ENCODE peak calls at places on chromosomes 7 and 10, in nine cellular contexts. One of them, this sample, is unnamed.

GRCh38 chr7:16851829-16852228 is 30.0 kb downstream of the AGR3 start:
- DNase-seq in effector memory CD8-positive, alpha-beta T cell: no peak
- DNase-seq in stimulated activated CD4-positive, alpha-beta T cell treated with anti-CD3 and anti-CD28 coated beads, Interleukin-1b, Interleukin-23, amount 100 ng/mL, for 1 hour: no peak
- DNase-seq in mucosa of descending colon: peak
- DNase-seq in activated naive CD4-positive, alpha-beta T cell: no peak
- DNase-seq in NCI-H1436: no peak
- DNase-seq in stimulated activated CD8-positive, alpha-beta memory T cell treated with anti-CD3 and anti-CD28 coated beads, Interleukin-4, amount 100 ng/mL, for 24 hours: no peak
- DNase-seq in osteocyte: no peak
- DNase-seq in cardiac fibroblast: no peak
- DNase-seq in this sample: no peak

GRCh38 chr10:92972066-92972870 is 88.3 kb upstream of the CYP26C1 start:
- DNase-seq in effector memory CD8-positive, alpha-beta T cell: no peak
- DNase-seq in stimulated activated CD4-positive, alpha-beta T cell treated with anti-CD3 and anti-CD28 coated beads, Interleukin-1b, Interleukin-23, amount 100 ng/mL, for 1 hour: no peak
- DNase-seq in mucosa of descending colon: peak
- DNase-seq in activated naive CD4-positive, alpha-beta T cell: no peak
- DNase-seq in NCI-H1436: no peak
- DNase-seq in stimulated activated CD8-positive, alpha-beta memory T cell treated with anti-CD3 and anti-CD28 coated beads, Interleukin-4, amount 100 ng/mL, for 24 hours: no peak
- DNase-seq in osteocyte: no peak
- DNase-seq in cardiac fibroblast: peak
- DNase-seq in this sample: no peak

GRCh38 chr10:905503-905902 is 26.0 kb downstream of the LARP4B start:
- DNase-seq in effector memory CD8-positive, alpha-beta T cell: no peak
- DNase-seq in stimulated activated CD4-positive, alpha-beta T cell treated with anti-CD3 and anti-CD28 coated beads, Interleukin-1b, Interleukin-23, amount 100 ng/mL, for 1 hour: no peak
- DNase-seq in mucosa of descending colon: no peak
- DNase-seq in activated naive CD4-positive, alpha-beta T cell: no peak
- DNase-seq in NCI-H1436: no peak
- DNase-seq in stimulated activated CD8-positive, alpha-beta memory T cell treated with anti-CD3 and anti-CD28 coated beads, Interleukin-4, amount 100 ng/mL, for 24 hours: no peak
- DNase-seq in osteocyte: no peak
- DNase-seq in cardiac fibroblast: peak
- DNase-seq in this sample: no peak

GRCh38 chr7:495761-496321 is 23.8 kb downstream of the PDGFA start:
- DNase-seq in effector memory CD8-positive, alpha-beta T cell: no peak
- DNase-seq in stimulated activated CD4-positive, alpha-beta T cell treated with anti-CD3 and anti-CD28 coated beads, Interleukin-1b, Interleukin-23, amount 100 ng/mL, for 1 hour: no peak
- DNase-seq in mucosa of descending colon: no peak
- DNase-seq in activated naive CD4-positive, alpha-beta T cell: no peak
- DNase-seq in NCI-H1436: no peak
- DNase-seq in stimulated activated CD8-positive, alpha-beta memory T cell treated with anti-CD3 and anti-CD28 coated beads, Interleukin-4, amount 100 ng/mL, for 24 hours: no peak
- DNase-seq in osteocyte: no peak
- DNase-seq in cardiac fibroblast: no peak
- DNase-seq in this sample: peak

GRCh38 chr7:44999245-45000095 is 531 bp upstream of the CCM2 start:
- DNase-seq in effector memory CD8-positive, alpha-beta T cell: peak
- DNase-seq in stimulated activated CD4-positive, alpha-beta T cell treated with anti-CD3 and anti-CD28 coated beads, Interleukin-1b, Interleukin-23, amount 100 ng/mL, for 1 hour: peak
- DNase-seq in mucosa of descending colon: peak
- DNase-seq in activated naive CD4-positive, alpha-beta T cell: peak
- DNase-seq in NCI-H1436: peak
- DNase-seq in stimulated activated CD8-positive, alpha-beta memory T cell treated with anti-CD3 and anti-CD28 coated beads, Interleukin-4, amount 100 ng/mL, for 24 hours: peak
- DNase-seq in osteocyte: peak
- DNase-seq in cardiac fibroblast: peak
- DNase-seq in this sample: peak

GRCh38 chr7:102230593-102230992 is 56.1 kb upstream of the SH2B2 start:
- DNase-seq in effector memory CD8-positive, alpha-beta T cell: no peak
- DNase-seq in stimulated activated CD4-positive, alpha-beta T cell treated with anti-CD3 and anti-CD28 coated beads, Interleukin-1b, Interleukin-23, amount 100 ng/mL, for 1 hour: no peak
- DNase-seq in mucosa of descending colon: no peak
- DNase-seq in activated naive CD4-positive, alpha-beta T cell: no peak
- DNase-seq in NCI-H1436: no peak
- DNase-seq in stimulated activated CD8-positive, alpha-beta memory T cell treated with anti-CD3 and anti-CD28 coated beads, Interleukin-4, amount 100 ng/mL, for 24 hours: no peak
- DNase-seq in osteocyte: no peak
- DNase-seq in cardiac fibroblast: peak
- DNase-seq in this sample: no peak

GRCh38 chr7:40721344-40721949 is 586.6 kb downstream of the SUGCT start:
- DNase-seq in effector memory CD8-positive, alpha-beta T cell: no peak
- DNase-seq in stimulated activated CD4-positive, alpha-beta T cell treated with anti-CD3 and anti-CD28 coated beads, Interleukin-1b, Interleukin-23, amount 100 ng/mL, for 1 hour: no peak
- DNase-seq in mucosa of descending colon: no peak
- DNase-seq in activated naive CD4-positive, alpha-beta T cell: no peak
- DNase-seq in NCI-H1436: no peak
- DNase-seq in stimulated activated CD8-positive, alpha-beta memory T cell treated with anti-CD3 and anti-CD28 coated beads, Interleukin-4, amount 100 ng/mL, for 24 hours: no peak
- DNase-seq in osteocyte: no peak
- DNase-seq in cardiac fibroblast: no peak
- DNase-seq in this sample: no peak

GRCh38 chr7:102819151-102819550 is 70.4 kb downstream of the FAM185A start:
- DNase-seq in effector memory CD8-positive, alpha-beta T cell: no peak
- DNase-seq in stimulated activated CD4-positive, alpha-beta T cell treated with anti-CD3 and anti-CD28 coated beads, Interleukin-1b, Interleukin-23, amount 100 ng/mL, for 1 hour: no peak
- DNase-seq in mucosa of descending colon: no peak
- DNase-seq in activated naive CD4-positive, alpha-beta T cell: no peak
- DNase-seq in NCI-H1436: no peak
- DNase-seq in stimulated activated CD8-positive, alpha-beta memory T cell treated with anti-CD3 and anti-CD28 coated beads, Interleukin-4, amount 100 ng/mL, for 24 hours: no peak
- DNase-seq in osteocyte: no peak
- DNase-seq in cardiac fibroblast: no peak
- DNase-seq in this sample: no peak

GRCh38 chr10:30028006-30028441 is 31.4 kb downstream of the JCAD start:
- DNase-seq in effector memory CD8-positive, alpha-beta T cell: peak
- DNase-seq in stimulated activated CD4-positive, alpha-beta T cell treated with anti-CD3 and anti-CD28 coated beads, Interleukin-1b, Interleukin-23, amount 100 ng/mL, for 1 hour: no peak
- DNase-seq in mucosa of descending colon: peak
- DNase-seq in activated naive CD4-positive, alpha-beta T cell: no peak
- DNase-seq in NCI-H1436: no peak
- DNase-seq in stimulated activated CD8-positive, alpha-beta memory T cell treated with anti-CD3 and anti-CD28 coated beads, Interleukin-4, amount 100 ng/mL, for 24 hours: no peak
- DNase-seq in osteocyte: no peak
- DNase-seq in cardiac fibroblast: no peak
- DNase-seq in this sample: no peak

GRCh38 chr10:97886264-97886663 is 36.6 kb downstream of the GOLGA7B start:
- DNase-seq in effector memory CD8-positive, alpha-beta T cell: no peak
- DNase-seq in stimulated activated CD4-positive, alpha-beta T cell treated with anti-CD3 and anti-CD28 coated beads, Interleukin-1b, Interleukin-23, amount 100 ng/mL, for 1 hour: no peak
- DNase-seq in mucosa of descending colon: no peak
- DNase-seq in activated naive CD4-positive, alpha-beta T cell: no peak
- DNase-seq in NCI-H1436: no peak
- DNase-seq in stimulated activated CD8-positive, alpha-beta memory T cell treated with anti-CD3 and anti-CD28 coated beads, Interleukin-4, amount 100 ng/mL, for 24 hours: no peak
- DNase-seq in osteocyte: no peak
- DNase-seq in cardiac fibroblast: no peak
- DNase-seq in this sample: no peak

GRCh38 chr7:388023-388355 is 98.0 kb downstream of the FOXL3 start:
- DNase-seq in effector memory CD8-positive, alpha-beta T cell: no peak
- DNase-seq in stimulated activated CD4-positive, alpha-beta T cell treated with anti-CD3 and anti-CD28 coated beads, Interleukin-1b, Interleukin-23, amount 100 ng/mL, for 1 hour: no peak
- DNase-seq in mucosa of descending colon: no peak
- DNase-seq in activated naive CD4-positive, alpha-beta T cell: no peak
- DNase-seq in NCI-H1436: no peak
- DNase-seq in stimulated activated CD8-positive, alpha-beta memory T cell treated with anti-CD3 and anti-CD28 coated beads, Interleukin-4, amount 100 ng/mL, for 24 hours: no peak
- DNase-seq in osteocyte: no peak
- DNase-seq in cardiac fibroblast: no peak
- DNase-seq in this sample: peak

GRCh38 chr10:123117644-123118409 is 17.9 kb upstream of the HMX3 start:
- DNase-seq in effector memory CD8-positive, alpha-beta T cell: no peak
- DNase-seq in stimulated activated CD4-positive, alpha-beta T cell treated with anti-CD3 and anti-CD28 coated beads, Interleukin-1b, Interleukin-23, amount 100 ng/mL, for 1 hour: no peak
- DNase-seq in mucosa of descending colon: no peak
- DNase-seq in activated naive CD4-positive, alpha-beta T cell: no peak
- DNase-seq in NCI-H1436: no peak
- DNase-seq in stimulated activated CD8-positive, alpha-beta memory T cell treated with anti-CD3 and anti-CD28 coated beads, Interleukin-4, amount 100 ng/mL, for 24 hours: no peak
- DNase-seq in osteocyte: no peak
- DNase-seq in cardiac fibroblast: no peak
- DNase-seq in this sample: no peak

GRCh38 chr7:22911889-22912288 is 89.2 kb upstream of the TOMM7 start:
- DNase-seq in effector memory CD8-positive, alpha-beta T cell: no peak
- DNase-seq in stimulated activated CD4-positive, alpha-beta T cell treated with anti-CD3 and anti-CD28 coated beads, Interleukin-1b, Interleukin-23, amount 100 ng/mL, for 1 hour: no peak
- DNase-seq in mucosa of descending colon: no peak
- DNase-seq in activated naive CD4-positive, alpha-beta T cell: no peak
- DNase-seq in NCI-H1436: no peak
- DNase-seq in stimulated activated CD8-positive, alpha-beta memory T cell treated with anti-CD3 and anti-CD28 coated beads, Interleukin-4, amount 100 ng/mL, for 24 hours: no peak
- DNase-seq in osteocyte: no peak
- DNase-seq in cardiac fibroblast: no peak
- DNase-seq in this sample: no peak

GRCh38 chr7:13414661-13415105 is 574.8 kb downstream of the ETV1 start:
- DNase-seq in effector memory CD8-positive, alpha-beta T cell: no peak
- DNase-seq in stimulated activated CD4-positive, alpha-beta T cell treated with anti-CD3 and anti-CD28 coated beads, Interleukin-1b, Interleukin-23, amount 100 ng/mL, for 1 hour: no peak
- DNase-seq in mucosa of descending colon: no peak
- DNase-seq in activated naive CD4-positive, alpha-beta T cell: no peak
- DNase-seq in NCI-H1436: no peak
- DNase-seq in stimulated activated CD8-positive, alpha-beta memory T cell treated with anti-CD3 and anti-CD28 coated beads, Interleukin-4, amount 100 ng/mL, for 24 hours: no peak
- DNase-seq in osteocyte: no peak
- DNase-seq in cardiac fibroblast: peak
- DNase-seq in this sample: no peak

GRCh38 chr10:35398888-35399287 is 62.6 kb downstream of the CCNY start:
- DNase-seq in effector memory CD8-positive, alpha-beta T cell: no peak
- DNase-seq in stimulated activated CD4-positive, alpha-beta T cell treated with anti-CD3 and anti-CD28 coated beads, Interleukin-1b, Interleukin-23, amount 100 ng/mL, for 1 hour: no peak
- DNase-seq in mucosa of descending colon: no peak
- DNase-seq in activated naive CD4-positive, alpha-beta T cell: no peak
- DNase-seq in NCI-H1436: no peak
- DNase-seq in stimulated activated CD8-positive, alpha-beta memory T cell treated with anti-CD3 and anti-CD28 coated beads, Interleukin-4, amount 100 ng/mL, for 24 hours: no peak
- DNase-seq in osteocyte: no peak
- DNase-seq in cardiac fibroblast: no peak
- DNase-seq in this sample: no peak

GRCh38 chr10:111756541-111757061 is 427.0 kb downstream of the GPAM start:
- DNase-seq in effector memory CD8-positive, alpha-beta T cell: no peak
- DNase-seq in stimulated activated CD4-positive, alpha-beta T cell treated with anti-CD3 and anti-CD28 coated beads, Interleukin-1b, Interleukin-23, amount 100 ng/mL, for 1 hour: no peak
- DNase-seq in mucosa of descending colon: peak
- DNase-seq in activated naive CD4-positive, alpha-beta T cell: no peak
- DNase-seq in NCI-H1436: peak
- DNase-seq in stimulated activated CD8-positive, alpha-beta memory T cell treated with anti-CD3 and anti-CD28 coated beads, Interleukin-4, amount 100 ng/mL, for 24 hours: no peak
- DNase-seq in osteocyte: no peak
- DNase-seq in cardiac fibroblast: peak
- DNase-seq in this sample: peak

GRCh38 chr7:142539901-142540300 is 209.4 kb upstream of the PRSS1 start:
- DNase-seq in effector memory CD8-positive, alpha-beta T cell: no peak
- DNase-seq in stimulated activated CD4-positive, alpha-beta T cell treated with anti-CD3 and anti-CD28 coated beads, Interleukin-1b, Interleukin-23, amount 100 ng/mL, for 1 hour: no peak
- DNase-seq in mucosa of descending colon: no peak
- DNase-seq in activated naive CD4-positive, alpha-beta T cell: no peak
- DNase-seq in NCI-H1436: no peak
- DNase-seq in stimulated activated CD8-positive, alpha-beta memory T cell treated with anti-CD3 and anti-CD28 coated beads, Interleukin-4, amount 100 ng/mL, for 24 hours: no peak
- DNase-seq in osteocyte: no peak
- DNase-seq in cardiac fibroblast: peak
- DNase-seq in this sample: no peak

GRCh38 chr10:86654411-86655172 is at the start of gene OPN4:
- DNase-seq in effector memory CD8-positive, alpha-beta T cell: no peak
- DNase-seq in stimulated activated CD4-positive, alpha-beta T cell treated with anti-CD3 and anti-CD28 coated beads, Interleukin-1b, Interleukin-23, amount 100 ng/mL, for 1 hour: no peak
- DNase-seq in mucosa of descending colon: no peak
- DNase-seq in activated naive CD4-positive, alpha-beta T cell: no peak
- DNase-seq in NCI-H1436: no peak
- DNase-seq in stimulated activated CD8-positive, alpha-beta memory T cell treated with anti-CD3 and anti-CD28 coated beads, Interleukin-4, amount 100 ng/mL, for 24 hours: no peak
- DNase-seq in osteocyte: no peak
- DNase-seq in cardiac fibroblast: peak
- DNase-seq in this sample: no peak

GRCh38 chr7:93426297-93426696 is 148.2 kb downstream of the CALCR start:
- DNase-seq in effector memory CD8-positive, alpha-beta T cell: no peak
- DNase-seq in stimulated activated CD4-positive, alpha-beta T cell treated with anti-CD3 and anti-CD28 coated beads, Interleukin-1b, Interleukin-23, amount 100 ng/mL, for 1 hour: no peak
- DNase-seq in mucosa of descending colon: no peak
- DNase-seq in activated naive CD4-positive, alpha-beta T cell: no peak
- DNase-seq in NCI-H1436: no peak
- DNase-seq in stimulated activated CD8-positive, alpha-beta memory T cell treated with anti-CD3 and anti-CD28 coated beads, Interleukin-4, amount 100 ng/mL, for 24 hours: no peak
- DNase-seq in osteocyte: no peak
- DNase-seq in cardiac fibroblast: no peak
- DNase-seq in this sample: no peak

GRCh38 chr7:2982831-2983230 is 60.8 kb downstream of the CARD11 start:
- DNase-seq in effector memory CD8-positive, alpha-beta T cell: peak
- DNase-seq in stimulated activated CD4-positive, alpha-beta T cell treated with anti-CD3 and anti-CD28 coated beads, Interleukin-1b, Interleukin-23, amount 100 ng/mL, for 1 hour: no peak
- DNase-seq in mucosa of descending colon: peak
- DNase-seq in activated naive CD4-positive, alpha-beta T cell: no peak
- DNase-seq in NCI-H1436: no peak
- DNase-seq in stimulated activated CD8-positive, alpha-beta memory T cell treated with anti-CD3 and anti-CD28 coated beads, Interleukin-4, amount 100 ng/mL, for 24 hours: peak
- DNase-seq in osteocyte: no peak
- DNase-seq in cardiac fibroblast: no peak
- DNase-seq in this sample: no peak

GRCh38 chr7:64180989-64181388 is 26.0 kb upstream of the ZNF735 start:
- DNase-seq in effector memory CD8-positive, alpha-beta T cell: no peak
- DNase-seq in stimulated activated CD4-positive, alpha-beta T cell treated with anti-CD3 and anti-CD28 coated beads, Interleukin-1b, Interleukin-23, amount 100 ng/mL, for 1 hour: no peak
- DNase-seq in mucosa of descending colon: no peak
- DNase-seq in activated naive CD4-positive, alpha-beta T cell: no peak
- DNase-seq in NCI-H1436: no peak
- DNase-seq in stimulated activated CD8-positive, alpha-beta memory T cell treated with anti-CD3 and anti-CD28 coated beads, Interleukin-4, amount 100 ng/mL, for 24 hours: no peak
- DNase-seq in osteocyte: no peak
- DNase-seq in cardiac fibroblast: peak
- DNase-seq in this sample: no peak

GRCh38 chr7:116876664-116877442 is 14.5 kb downstream of the CAPZA2 start:
- DNase-seq in effector memory CD8-positive, alpha-beta T cell: no peak
- DNase-seq in stimulated activated CD4-positive, alpha-beta T cell treated with anti-CD3 and anti-CD28 coated beads, Interleukin-1b, Interleukin-23, amount 100 ng/mL, for 1 hour: no peak
- DNase-seq in mucosa of descending colon: peak
- DNase-seq in activated naive CD4-positive, alpha-beta T cell: no peak
- DNase-seq in NCI-H1436: no peak
- DNase-seq in stimulated activated CD8-positive, alpha-beta memory T cell treated with anti-CD3 and anti-CD28 coated beads, Interleukin-4, amount 100 ng/mL, for 24 hours: no peak
- DNase-seq in osteocyte: no peak
- DNase-seq in cardiac fibroblast: peak
- DNase-seq in this sample: no peak

GRCh38 chr10:34861293-34862004 is 46.4 kb upstream of the PARD3 start:
- DNase-seq in effector memory CD8-positive, alpha-beta T cell: no peak
- DNase-seq in stimulated activated CD4-positive, alpha-beta T cell treated with anti-CD3 and anti-CD28 coated beads, Interleukin-1b, Interleukin-23, amount 100 ng/mL, for 1 hour: no peak
- DNase-seq in mucosa of descending colon: peak
- DNase-seq in activated naive CD4-positive, alpha-beta T cell: no peak
- DNase-seq in NCI-H1436: peak
- DNase-seq in stimulated activated CD8-positive, alpha-beta memory T cell treated with anti-CD3 and anti-CD28 coated beads, Interleukin-4, amount 100 ng/mL, for 24 hours: no peak
- DNase-seq in osteocyte: no peak
- DNase-seq in cardiac fibroblast: peak
- DNase-seq in this sample: no peak

GRCh38 chr7:33727415-33727814 is 177.9 kb upstream of the BMPER start:
- DNase-seq in effector memory CD8-positive, alpha-beta T cell: no peak
- DNase-seq in stimulated activated CD4-positive, alpha-beta T cell treated with anti-CD3 and anti-CD28 coated beads, Interleukin-1b, Interleukin-23, amount 100 ng/mL, for 1 hour: no peak
- DNase-seq in mucosa of descending colon: no peak
- DNase-seq in activated naive CD4-positive, alpha-beta T cell: no peak
- DNase-seq in NCI-H1436: no peak
- DNase-seq in stimulated activated CD8-positive, alpha-beta memory T cell treated with anti-CD3 and anti-CD28 coated beads, Interleukin-4, amount 100 ng/mL, for 24 hours: no peak
- DNase-seq in osteocyte: no peak
- DNase-seq in cardiac fibroblast: no peak
- DNase-seq in this sample: no peak

GRCh38 chr7:2209146-2209960 is 23.4 kb downstream of the MAD1L1 start:
- DNase-seq in effector memory CD8-positive, alpha-beta T cell: peak
- DNase-seq in stimulated activated CD4-positive, alpha-beta T cell treated with anti-CD3 and anti-CD28 coated beads, Interleukin-1b, Interleukin-23, amount 100 ng/mL, for 1 hour: no peak
- DNase-seq in mucosa of descending colon: peak
- DNase-seq in activated naive CD4-positive, alpha-beta T cell: no peak
- DNase-seq in NCI-H1436: peak
- DNase-seq in stimulated activated CD8-positive, alpha-beta memory T cell treated with anti-CD3 and anti-CD28 coated beads, Interleukin-4, amount 100 ng/mL, for 24 hours: peak
- DNase-seq in osteocyte: peak
- DNase-seq in cardiac fibroblast: peak
- DNase-seq in this sample: no peak

GRCh38 chr10:122420624-122421007 is 33.8 kb upstream of the ARMS2 start:
- DNase-seq in effector memory CD8-positive, alpha-beta T cell: no peak
- DNase-seq in stimulated activated CD4-positive, alpha-beta T cell treated with anti-CD3 and anti-CD28 coated beads, Interleukin-1b, Interleukin-23, amount 100 ng/mL, for 1 hour: no peak
- DNase-seq in mucosa of descending colon: no peak
- DNase-seq in activated naive CD4-positive, alpha-beta T cell: no peak
- DNase-seq in NCI-H1436: no peak
- DNase-seq in stimulated activated CD8-positive, alpha-beta memory T cell treated with anti-CD3 and anti-CD28 coated beads, Interleukin-4, amount 100 ng/mL, for 24 hours: no peak
- DNase-seq in osteocyte: no peak
- DNase-seq in cardiac fibroblast: no peak
- DNase-seq in this sample: no peak

GRCh38 chr10:11335167-11335652 is 276.2 kb downstream of the USP6NL start:
- DNase-seq in effector memory CD8-positive, alpha-beta T cell: no peak
- DNase-seq in stimulated activated CD4-positive, alpha-beta T cell treated with anti-CD3 and anti-CD28 coated beads, Interleukin-1b, Interleukin-23, amount 100 ng/mL, for 1 hour: no peak
- DNase-seq in mucosa of descending colon: no peak
- DNase-seq in activated naive CD4-positive, alpha-beta T cell: no peak
- DNase-seq in NCI-H1436: no peak
- DNase-seq in stimulated activated CD8-positive, alpha-beta memory T cell treated with anti-CD3 and anti-CD28 coated beads, Interleukin-4, amount 100 ng/mL, for 24 hours: no peak
- DNase-seq in osteocyte: no peak
- DNase-seq in cardiac fibroblast: peak
- DNase-seq in this sample: no peak

GRCh38 chr7:44056681-44057080 is 8.7 kb downstream of the PGAM2 start:
- DNase-seq in effector memory CD8-positive, alpha-beta T cell: no peak
- DNase-seq in stimulated activated CD4-positive, alpha-beta T cell treated with anti-CD3 and anti-CD28 coated beads, Interleukin-1b, Interleukin-23, amount 100 ng/mL, for 1 hour: no peak
- DNase-seq in mucosa of descending colon: no peak
- DNase-seq in activated naive CD4-positive, alpha-beta T cell: no peak
- DNase-seq in NCI-H1436: no peak
- DNase-seq in stimulated activated CD8-positive, alpha-beta memory T cell treated with anti-CD3 and anti-CD28 coated beads, Interleukin-4, amount 100 ng/mL, for 24 hours: no peak
- DNase-seq in osteocyte: no peak
- DNase-seq in cardiac fibroblast: no peak
- DNase-seq in this sample: no peak

This sample was measured in breast epithelium.